ENCODE peak calls at places on chromosomes 4 and X, in nine cellular contexts. T, O, Y, I, G, S, A, P and L are unnamed samples. For H3K36me3, the result is how much of the 10 kb centered on the place peaks cover.

GRCh38 chr4:118557298-118557851 is 127.8 kb upstream of the METTL14 start:
- DNase-seq in Y (peak), O (peak), A (no peak), P (no peak), S (no peak), G (no peak), T (peak), I (peak), L (no peak)

GRCh38 chr4:178242655-178243054 is 800.4 kb upstream of the AGA start:
- DNase-seq in I (no peak), G (no peak), P (no peak), Y (no peak), T (no peak), S (no peak), A (no peak), O (no peak), L (peak)

GRCh38 chr4:34850983-34851382 is 1393.3 kb downstream of the ARAP2 start:
- DNase-seq in O (no peak), Y (no peak), G (no peak), P (no peak), T (no peak), I (no peak), S (no peak), A (no peak), L (no peak)

GRCh38 chr4:188812644-188813043 is 673.4 kb downstream of the TRIML1 start:
- DNase-seq in A (no peak), P (no peak), T (no peak), S (no peak), O (no peak), I (no peak), G (no peak), Y (no peak), L (no peak)

GRCh38 chr4:181569553-181569952 is 673.6 kb upstream of the TENM3 start:
- DNase-seq in A (no peak), Y (peak), G (no peak), S (no peak), O (peak), T (peak), I (peak), P (no peak), L (no peak)

GRCh38 chr4:4968161-4968757 is 51.0 kb downstream of the CYTL1 start:
- DNase-seq in A (no peak), Y (no peak), G (no peak), T (no peak), S (no peak), P (no peak), O (no peak), I (no peak), L (no peak)

GRCh38 chr4:40439519-40439918 is 104.4 kb downstream of the CHRNA9 start:
- DNase-seq in S (no peak), Y (no peak), I (no peak), A (no peak), P (no peak), O (no peak), G (no peak), T (no peak), L (no peak)

GRCh38 chrX:40448793-40449192 is 132.0 kb upstream of the ATP6AP2 start:
- DNase-seq in A (no peak), Y (no peak), G (no peak), T (no peak), I (no peak), P (no peak), S (no peak), O (no peak), L (no peak)

GRCh38 chr4:24774452-24774851 is 20.9 kb upstream of the SOD3 start:
- DNase-seq in S (no peak), A (no peak), O (peak), P (no peak), G (no peak), T (peak), Y (no peak), I (no peak), L (no peak)

GRCh38 chr4:56637791-56638190 is 43.3 kb downstream of the HOPX start:
- DNase-seq in S (peak), O (no peak), A (no peak), Y (no peak), I (no peak), G (no peak), T (peak), P (no peak), L (no peak)

GRCh38 chrX:20789103-20789502 is 522.4 kb upstream of the RPS6KA3 start:
- DNase-seq in I (no peak), S (no peak), T (no peak), G (no peak), O (no peak), Y (no peak), A (no peak), P (no peak), L (no peak)

GRCh38 chr4:75790024-75790423 is 65.6 kb downstream of the USO1 start:
- DNase-seq in A (no peak), G (no peak), P (no peak), O (no peak), Y (no peak), T (no peak), S (no peak), I (no peak), L (no peak)

GRCh38 chr4:75781328-75781727 is 57.0 kb downstream of the USO1 start:
- DNase-seq in Y (no peak), S (no peak), A (no peak), G (no peak), I (no peak), O (no peak), T (no peak), P (no peak), L (no peak)

GRCh38 chr4:75786938-75787337 is 62.6 kb downstream of the USO1 start:
- DNase-seq in I (no peak), P (no peak), S (no peak), G (no peak), Y (no peak), A (no peak), O (no peak), T (no peak), L (no peak)

DNA sequence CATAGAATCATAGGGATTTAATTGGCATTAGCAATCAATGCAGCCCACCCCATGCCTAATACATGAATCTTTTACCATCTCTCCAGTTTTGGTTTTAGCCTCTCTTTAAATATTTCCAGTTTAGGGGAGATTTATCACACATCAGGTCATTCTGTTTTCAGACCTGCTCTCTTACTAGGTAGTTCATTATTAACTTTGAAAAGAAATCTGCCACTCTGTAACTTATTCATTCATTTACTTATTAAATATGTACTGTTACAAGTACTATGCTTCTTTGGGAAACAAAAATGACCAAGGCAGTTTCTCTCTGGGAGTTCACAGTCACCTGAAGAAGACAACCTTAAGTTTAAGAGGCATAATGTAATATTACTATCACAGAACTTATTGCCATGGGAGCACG is 62.1 kb downstream of the USO1 start:
- DNase-seq in P (no peak), O (no peak), Y (no peak), A (no peak), S (no peak), G (no peak), I (no peak), T (no peak), L (no peak)
- H3K36me3 ChIP-seq in P (half or more), O (half or more), Y (half or more), A (under half), S (under half), G (half or more), I (under half), T (under half), L (under half)

GRCh38 chr4:1932736-1933135 is 61.5 kb downstream of the NSD2 start:
- DNase-seq in Y (no peak), A (no peak), O (no peak), T (no peak), S (no peak), I (no peak), P (no peak), G (no peak), L (no peak)
- H3K36me3 ChIP-seq in Y (under half), A (under half), O (under half), T (under half), S (under half), I (under half), P (half or more), G (under half), L (under half)

DNA sequence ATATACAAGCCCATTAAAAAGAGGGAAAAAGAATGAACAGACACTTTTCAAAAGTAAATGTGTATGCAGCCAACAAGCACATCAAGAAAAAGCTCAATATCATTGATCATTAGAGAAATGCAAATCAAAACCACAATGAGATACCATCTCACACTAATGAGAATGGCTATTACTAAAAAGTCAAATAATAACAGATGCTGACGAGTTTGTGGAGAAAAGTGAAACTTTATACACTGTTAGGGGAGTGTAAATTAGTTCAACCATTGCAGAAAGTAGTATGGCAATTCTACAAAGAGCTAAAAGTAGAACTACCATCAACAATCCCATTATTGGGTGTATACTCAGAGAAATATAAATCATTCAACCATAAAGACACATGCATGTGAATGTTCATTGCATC is 203.0 kb downstream of the ARAP2 start:
- DNase-seq in P (no peak), I (no peak), Y (no peak), S (no peak), O (no peak), A (no peak), G (no peak), T (no peak), L (no peak)
- H3K36me3 ChIP-seq in P (under half), I (under half), Y (under half), S (under half), O (under half), A (under half), G (under half), T (under half), L (under half)

GRCh38 chrX:53616921-53617320 is 69.6 kb downstream of the HUWE1 start:
- DNase-seq in A (no peak), T (no peak), S (no peak), I (no peak), Y (no peak), O (no peak), P (no peak), G (no peak), L (no peak)

GRCh38 chrX:53621418-53621986 is 65.0 kb downstream of the HUWE1 start:
- DNase-seq in S (no peak), P (no peak), O (no peak), G (no peak), I (no peak), A (no peak), Y (no peak), T (no peak), L (no peak)
- H3K36me3 ChIP-seq in S (under half), P (half or more), O (half or more), G (half or more), I (under half), A (half or more), Y (under half), T (under half), L (under half)

GRCh38 chr4:174307694-174308093 is 24.0 kb downstream of the CEP44 start:
- DNase-seq in T (no peak), P (no peak), S (no peak), O (no peak), A (no peak), Y (no peak), G (no peak), I (no peak), L (no peak)
- H3K36me3 ChIP-seq in T (under half), P (half or more), S (under half), O (half or more), A (under half), Y (under half), G (half or more), I (under half), L (under half)

GRCh38 chr4:84685105-84685504 is 102.2 kb downstream of the CDS1 start:
- DNase-seq in S (no peak), Y (no peak), G (no peak), A (no peak), I (no peak), P (no peak), O (no peak), T (no peak), L (no peak)
- H3K36me3 ChIP-seq in S (under half), Y (under half), G (half or more), A (under half), I (under half), P (half or more), O (half or more), T (under half), L (under half)

GRCh38 chrX:41862562-41863184 is 60.7 kb downstream of the CASK start:
- DNase-seq in O (no peak), G (no peak), T (no peak), A (no peak), S (no peak), P (no peak), I (no peak), Y (no peak), L (no peak)
- H3K36me3 ChIP-seq in O (under half), G (under half), T (under half), A (under half), S (under half), P (under half), I (under half), Y (under half), L (under half)

GRCh38 chr4:1841201-1841885 is 14.6 kb downstream of the LETM1 start:
- DNase-seq in P (no peak), G (no peak), I (no peak), O (no peak), T (no peak), Y (no peak), A (no peak), S (no peak), L (no peak)
- H3K36me3 ChIP-seq in P (half or more), G (half or more), I (under half), O (half or more), T (under half), Y (half or more), A (half or more), S (half or more), L (under half)

GRCh38 chr4:88062843-88063242 is 55.4 kb downstream of the PKD2 start:
- DNase-seq in G (no peak), T (no peak), I (no peak), O (no peak), S (no peak), P (no peak), Y (no peak), A (no peak), L (no peak)

GRCh38 chr4:88062311-88062710 is 54.9 kb downstream of the PKD2 start:
- DNase-seq in A (no peak), O (no peak), T (no peak), I (no peak), P (no peak), Y (no peak), S (no peak), G (no peak), L (no peak)

GRCh38 chr4:88060431-88060830 is 53.0 kb downstream of the PKD2 start:
- DNase-seq in S (no peak), T (no peak), Y (peak), A (no peak), O (no peak), G (no peak), P (no peak), I (no peak), L (no peak)

GRCh38 chr4:88058295-88058694 is 50.9 kb downstream of the PKD2 start:
- DNase-seq in S (no peak), Y (no peak), P (no peak), O (no peak), I (no peak), A (no peak), T (no peak), G (no peak), L (no peak)

GRCh38 chr4:88059781-88060180 is 52.3 kb downstream of the PKD2 start:
- DNase-seq in T (no peak), Y (no peak), A (no peak), O (no peak), S (no peak), I (no peak), P (no peak), G (no peak), L (no peak)
- H3K36me3 ChIP-seq in T (under half), Y (under half), A (under half), O (half or more), S (under half), I (under half), P (half or more), G (under half), L (under half)